ENCODE peak calls at places on chromosomes 16 and 17, in ten cellular contexts. P is heart right ventricle, J is BE2C, B is thoracic aorta, F is heart left ventricle, Y is keratinocyte, A is Peyer's patch, U is GM23338, G is PC-3, M is esophagus squamous epithelium. S is an unnamed sample.

GRCh38 chr16:68328860-68329370 is 18.1 kb downstream of the PRMT7 start:
- DNase-seq in P (no peak), J (no peak), B (no peak), F (no peak), Y (no peak), A (no peak), U (no peak), G (no peak), M (no peak), S (no peak)

GRCh38 chr16:11405331-11406176 is 60.3 kb downstream of the RMI2 start:
- DNase-seq in P (no peak), J (peak; percentile 43), B (no peak), F (no peak), Y (no peak), A (peak; percentile 73), U (peak; percentile 87), G (peak; percentile 52), M (no peak), S (no peak)

GRCh38 chr17:65459667-65460415 is 101.6 kb downstream of the AXIN2 start:
- DNase-seq in P (no peak), J (no peak), B (no peak), F (no peak), Y (no peak), A (no peak), U (peak; percentile 43), G (no peak), M (no peak), S (no peak)

GRCh38 chr17:77618731-77619130 is 339.8 kb upstream of the TNRC6C start:
- DNase-seq in P (no peak), J (no peak), B (no peak), F (no peak), Y (no peak), A (no peak), U (no peak), G (no peak), M (no peak), S (no peak)

GRCh38 chr16:48176635-48177408 is 21.0 kb upstream of the ABCC12 start:
- DNase-seq in P (no peak), J (no peak), B (no peak), F (no peak), Y (no peak), A (no peak), U (no peak), G (no peak), M (no peak), S (no peak)

GRCh38 chr17:6163632-6164319 is 93.6 kb downstream of the WSCD1 start:
- DNase-seq in P (no peak), J (no peak), B (no peak), F (no peak), Y (no peak), A (no peak), U (no peak), G (peak; percentile 88), M (no peak), S (no peak)

GRCh38 chr16:67421030-67421429 is 4.8 kb upstream of the ZDHHC1 start:
- DNase-seq in P (no peak), J (no peak), B (no peak), F (no peak), Y (no peak), A (no peak), U (peak; percentile 58), G (no peak), M (no peak), S (no peak)

GRCh38 chr17:7004398-7005253 is 7.8 kb upstream of the RNASEK start:
- DNase-seq in P (peak; percentile 36), J (no peak), B (no peak), F (no peak), Y (no peak), A (peak; percentile 56), U (peak; percentile 87), G (peak; percentile 82), M (no peak), S (no peak)

GRCh38 chr17:45227631-45228120 is 6.0 kb downstream of the FMNL1 start:
- DNase-seq in P (no peak), J (no peak), B (no peak), F (no peak), Y (no peak), A (no peak), U (no peak), G (no peak), M (no peak), S (no peak)

GRCh38 chr17:45228121-45228941 is 6.6 kb downstream of the FMNL1 start:
- DNase-seq in P (no peak), J (no peak), B (no peak), F (no peak), Y (no peak), A (no peak), U (no peak), G (no peak), M (no peak), S (no peak)

GRCh38 chr17:45225964-45226530 is 4.4 kb downstream of the FMNL1 start:
- DNase-seq in P (peak; percentile 71), J (no peak), B (peak; percentile 20), F (peak; percentile 79), Y (no peak), A (peak; percentile 98), U (no peak), G (no peak), M (peak; percentile 80), S (no peak)

GRCh38 chr17:45226620-45227019 is 4.9 kb downstream of the FMNL1 start:
- DNase-seq in P (no peak), J (no peak), B (no peak), F (no peak), Y (no peak), A (no peak), U (no peak), G (no peak), M (no peak), S (no peak)

GRCh38 chr17:45227101-45227591 is 5.5 kb downstream of the FMNL1 start:
- DNase-seq in P (no peak), J (no peak), B (no peak), F (no peak), Y (no peak), A (peak; percentile 79), U (no peak), G (no peak), M (no peak), S (no peak)
- H3K4me3 ChIP-seq in P (no peak overlapping the region), J (no peak overlapping the region), B (peak overlapping the region; percentile 70), F (no peak overlapping the region), Y (no peak overlapping the region), A (peak overlapping the region; percentile 76), U (no peak overlapping the region), G (no peak overlapping the region), M (no peak overlapping the region), S (no peak overlapping the region)

DNA sequence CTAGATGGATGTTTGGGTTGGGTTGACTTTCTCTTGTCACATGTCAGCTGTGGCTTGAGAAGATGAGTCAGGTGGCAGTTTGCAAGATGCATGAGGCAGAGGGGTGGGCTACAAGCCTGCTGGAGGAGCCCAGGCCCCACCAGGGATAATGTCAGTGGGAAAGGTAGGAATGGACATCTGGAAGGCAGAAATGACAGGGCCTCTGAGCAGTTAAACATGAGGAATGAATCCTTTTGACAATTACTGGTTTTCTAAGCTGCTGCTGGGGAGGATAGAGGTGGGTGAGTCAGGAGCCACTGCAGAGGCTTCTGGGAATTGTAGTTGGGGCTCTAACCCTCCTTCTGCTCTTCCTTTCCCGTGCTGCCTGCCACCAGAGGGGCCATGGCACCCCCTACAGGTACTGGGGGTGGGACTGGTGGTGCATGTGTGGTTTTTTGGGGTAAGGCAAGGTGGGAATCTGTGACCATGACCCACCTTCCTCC is 15.7 kb downstream of the SLC52A1 start:
- DNase-seq in P (no peak), J (no peak), B (no peak), F (no peak), Y (no peak), A (no peak), U (peak; percentile 42), G (peak; percentile 4), M (no peak), S (no peak)
- TF ChIP-seq CTCF in P (no peak), J (peak; percentile 13), B (no peak), F (no peak), Y (no peak), A (peak; percentile 10), U (peak; percentile 69), G (no peak), M (no peak), S (no peak)

DNA sequence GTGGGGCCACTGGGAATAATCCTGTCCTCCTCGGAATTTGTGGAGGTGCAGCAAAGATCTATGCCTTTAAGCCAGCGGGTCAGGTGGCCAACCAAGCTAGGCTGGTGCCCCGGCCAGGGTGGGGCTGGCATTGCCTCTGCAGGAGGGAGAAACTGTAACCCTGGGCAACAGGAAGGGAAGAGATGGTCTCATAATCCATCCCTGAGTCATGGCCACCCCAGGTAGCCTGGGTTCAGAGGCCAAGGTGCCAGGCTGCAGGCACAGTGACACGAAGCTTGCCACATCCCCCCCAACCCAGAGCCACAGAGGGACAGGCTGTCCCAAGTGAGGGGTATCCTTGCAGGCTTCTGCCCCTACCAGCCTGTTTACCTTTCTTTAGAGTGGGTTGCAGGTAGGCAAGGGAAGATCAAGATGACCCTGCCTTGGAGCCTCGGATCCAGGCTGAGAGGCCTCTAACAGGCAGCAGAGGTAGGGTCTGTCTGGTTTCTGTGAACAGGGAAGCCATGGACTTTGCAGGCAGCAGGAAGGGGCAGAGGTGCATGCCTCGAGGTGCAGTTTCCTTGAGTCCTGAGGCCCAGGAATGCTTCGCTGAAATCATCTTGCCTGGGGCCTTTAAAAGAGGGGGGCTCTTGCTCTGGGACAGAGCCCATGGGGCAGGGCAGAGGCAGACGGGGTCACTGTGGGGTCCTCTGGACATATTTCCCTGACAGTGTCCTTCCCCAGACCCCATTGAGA is 4.0 kb downstream of the LASP1 start:
- DNase-seq in P (no peak), J (no peak), B (no peak), F (no peak), Y (no peak), A (peak; percentile 73), U (no peak), G (no peak), M (no peak), S (no peak)
- H3K4me3 ChIP-seq in P (no peak overlapping the region), J (no peak overlapping the region), B (peak overlapping the region; percentile 100), F (no peak overlapping the region), Y (no peak overlapping the region), A (peak overlapping the region; percentile 26), U (no peak overlapping the region), G (no peak overlapping the region), M (no peak overlapping the region), S (no peak overlapping the region)

GRCh38 chr17:64080174-64080618 is 49.7 kb downstream of the ERN1 start:
- DNase-seq in P (no peak), J (no peak), B (no peak), F (no peak), Y (no peak), A (no peak), U (no peak), G (no peak), M (no peak), S (no peak)

GRCh38 chr17:64084086-64084939 is 45.6 kb downstream of the ERN1 start:
- DNase-seq in P (no peak), J (no peak), B (no peak), F (no peak), Y (no peak), A (peak; percentile 64), U (peak; percentile 49), G (peak; percentile 94), M (no peak), S (no peak)

GRCh38 chr17:64083093-64083492 is 46.9 kb downstream of the ERN1 start:
- DNase-seq in P (no peak), J (no peak), B (no peak), F (no peak), Y (no peak), A (no peak), U (no peak), G (no peak), M (no peak), S (no peak)

GRCh38 chr17:64083571-64084085 is 46.3 kb downstream of the ERN1 start:
- DNase-seq in P (no peak), J (no peak), B (no peak), F (no peak), Y (no peak), A (no peak), U (no peak), G (no peak), M (no peak), S (no peak)

GRCh38 chr17:64081802-64082799 is 47.8 kb downstream of the ERN1 start:
- DNase-seq in P (no peak), J (peak; percentile 64), B (no peak), F (no peak), Y (no peak), A (peak; percentile 79), U (no peak), G (peak; percentile 98), M (no peak), S (peak; percentile 66)
- TF ChIP-seq CTCF in P (no peak), J (peak; percentile 41), B (no peak), F (no peak), Y (no peak), A (no peak), U (no peak), G (peak; percentile 41), M (no peak), S (no peak)